ENCODE peak calls at places on chromosomes 7 and 10, in eight cellular contexts. B, C, G, W, Z, U, K and A are unnamed samples.

GRCh38 chr7:157269341-157270059 is 67.3 kb upstream of the DNAJB6 start:
- DNase-seq in B (no peak), C (no peak), G (no peak), W (no peak), Z (no peak), U (no peak), K (no peak), A (no peak)

GRCh38 chr7:78301361-78301760 is 502.8 kb downstream of the PHTF2 start:
- DNase-seq in B (no peak), C (no peak), G (no peak), W (no peak), Z (no peak), U (no peak), K (no peak), A (no peak)

GRCh38 chr7:2598175-2598823 is 33.5 kb upstream of the TTYH3 start:
- DNase-seq in B (no peak), C (no peak), G (no peak), W (no peak), Z (no peak), U (no peak), K (no peak), A (no peak)

GRCh38 chr7:37318541-37318940 is 130.1 kb downstream of the ELMO1 start:
- DNase-seq in B (no peak), C (no peak), G (no peak), W (no peak), Z (no peak), U (no peak), K (no peak), A (no peak)

GRCh38 chr10:99487125-99487524 is 45.6 kb upstream of the NKX2-3 start:
- DNase-seq in B (no peak), C (no peak), G (no peak), W (no peak), Z (no peak), U (no peak), K (no peak), A (no peak)

GRCh38 chr10:78707745-78708144 is 361.0 kb upstream of the ZMIZ1 start:
- DNase-seq in B (no peak), C (no peak), G (no peak), W (no peak), Z (no peak), U (no peak), K (no peak), A (peak)

GRCh38 chr10:28127881-28128280 is 129.0 kb upstream of the ODAD2 start:
- DNase-seq in B (no peak), C (no peak), G (no peak), W (no peak), Z (no peak), U (no peak), K (peak), A (no peak)

GRCh38 chr10:132469197-132469942 is 68.2 kb upstream of the INPP5A start:
- DNase-seq in B (no peak), C (no peak), G (no peak), W (peak), Z (no peak), U (no peak), K (no peak), A (no peak)

GRCh38 chr10:61100882-61101281 is 156.9 kb upstream of the RHOBTB1 start:
- DNase-seq in B (no peak), C (no peak), G (no peak), W (no peak), Z (no peak), U (no peak), K (no peak), A (no peak)

GRCh38 chr7:25454562-25455031 is 226.3 kb upstream of the NPVF start:
- DNase-seq in B (no peak), C (no peak), G (no peak), W (no peak), Z (peak), U (no peak), K (no peak), A (no peak)

GRCh38 chr10:48404646-48405045 is 98.2 kb downstream of the MAPK8 start:
- DNase-seq in B (no peak), C (no peak), G (no peak), W (no peak), Z (no peak), U (no peak), K (no peak), A (no peak)

GRCh38 chr10:131911451-131911850 is 10.6 kb downstream of the PPP2R2D start:
- DNase-seq in B (no peak), C (no peak), G (no peak), W (no peak), Z (no peak), U (no peak), K (no peak), A (no peak)

GRCh38 chr7:134660961-134661376 is 14.3 kb downstream of the BPGM start:
- DNase-seq in B (no peak), C (no peak), G (no peak), W (no peak), Z (no peak), U (no peak), K (no peak), A (peak)

GRCh38 chr10:71479831-71480230 is 83.1 kb downstream of the CDH23 start:
- DNase-seq in B (no peak), C (no peak), G (no peak), W (no peak), Z (no peak), U (no peak), K (no peak), A (no peak)

GRCh38 chr7:105477908-105478307 is 44.2 kb downstream of the PUS7 start:
- DNase-seq in B (no peak), C (no peak), G (no peak), W (no peak), Z (no peak), U (no peak), K (no peak), A (no peak)

GRCh38 chr10:20740128-20740527 is 157.0 kb downstream of the NEBL start:
- DNase-seq in B (no peak), C (no peak), G (no peak), W (no peak), Z (no peak), U (no peak), K (no peak), A (no peak)

GRCh38 chr7:44470080-44470479 is 20.4 kb downstream of the NUDCD3 start:
- DNase-seq in B (no peak), C (no peak), G (no peak), W (no peak), Z (no peak), U (no peak), K (no peak), A (no peak)

GRCh38 chr10:15167411-15168295 is 840 bp downstream of the NMT2 start:
- DNase-seq in B (peak), C (peak), G (peak), W (peak), Z (peak), U (peak), K (peak), A (peak)

GRCh38 chr7:46485481-46486065 is 564.5 kb upstream of the IGFBP3 start:
- DNase-seq in B (no peak), C (no peak), G (no peak), W (no peak), Z (no peak), U (no peak), K (peak), A (peak)

GRCh38 chr7:137879357-137880158 is 32.8 kb upstream of the DGKI start:
- DNase-seq in B (no peak), C (peak), G (no peak), W (no peak), Z (no peak), U (no peak), K (no peak), A (peak)

GRCh38 chr7:141043621-141044020 is 28.9 kb upstream of the MRPS33 start:
- DNase-seq in B (no peak), C (peak), G (no peak), W (no peak), Z (no peak), U (no peak), K (no peak), A (no peak)

GRCh38 chr10:22649390-22649841 is 65.0 kb downstream of the PIP4K2A start:
- DNase-seq in B (no peak), C (no peak), G (no peak), W (no peak), Z (no peak), U (no peak), K (no peak), A (no peak)
- H3K27ac ChIP-seq in B (no peak), C (no peak), G (peak), W (no peak), Z (no peak), U (no peak), K (no peak), A (no peak)

DNA sequence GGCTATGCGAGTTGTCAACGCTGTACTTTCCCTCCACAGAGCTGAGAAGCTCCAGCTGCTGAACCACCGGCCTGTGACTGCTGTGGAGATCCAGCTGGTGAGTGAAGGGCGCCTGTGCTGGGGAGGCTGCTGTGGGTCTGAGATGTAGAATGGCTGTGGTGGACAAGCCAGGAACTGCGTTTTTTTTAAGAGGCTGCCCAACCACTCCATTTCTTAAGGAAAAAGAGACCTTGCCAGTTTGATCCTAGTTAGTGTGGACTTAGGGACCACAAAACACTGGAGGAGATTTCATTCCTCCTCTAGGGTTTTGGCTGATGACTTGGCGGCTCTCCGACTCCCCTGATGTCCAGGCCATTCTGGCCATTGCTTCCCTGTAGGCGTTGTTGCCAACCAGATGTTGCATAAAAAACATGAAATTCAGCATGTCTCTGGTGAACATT is 30.8 kb downstream of the CRCP start:
- DNase-seq in B (no peak), C (no peak), G (no peak), W (peak), Z (peak), U (peak), K (no peak), A (no peak)
- H3K27ac ChIP-seq in B (peak), C (no peak), G (peak), W (no peak), Z (peak), U (peak), K (no peak), A (no peak)

GRCh38 chr7:74293577-74293908 is 4.3 kb downstream of the CLIP2 start:
- DNase-seq in B (no peak), C (no peak), G (no peak), W (no peak), Z (no peak), U (no peak), K (no peak), A (no peak)
- H3K27ac ChIP-seq in B (no peak), C (no peak), G (peak), W (no peak), Z (no peak), U (peak), K (no peak), A (no peak)

DNA sequence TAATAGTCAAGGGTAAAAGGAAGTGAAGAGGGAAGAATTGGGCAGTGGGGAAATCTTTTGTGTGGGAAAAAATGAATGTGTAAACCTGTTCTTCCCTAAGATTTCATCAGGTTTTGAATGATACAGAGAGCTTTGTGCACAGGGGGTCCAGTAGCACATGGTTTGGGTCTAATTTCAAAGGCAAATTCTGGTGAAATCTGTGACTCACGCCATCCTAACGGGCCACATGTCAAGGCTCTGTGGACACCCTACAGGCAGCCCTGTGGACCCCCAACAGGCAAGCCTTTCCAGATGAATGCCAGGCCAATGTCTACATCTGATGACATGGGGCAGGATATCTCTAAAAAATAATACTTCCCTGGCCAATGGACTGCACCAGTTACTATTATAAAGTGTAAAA is 309.8 kb downstream of the PARD3 start:
- DNase-seq in B (no peak), C (peak), G (no peak), W (no peak), Z (no peak), U (no peak), K (no peak), A (no peak)
- H3K27ac ChIP-seq in B (no peak), C (peak), G (no peak), W (no peak), Z (no peak), U (no peak), K (no peak), A (no peak)